ENCODE peak calls at places on chromosome 21, in nine cellular contexts. One of them, this sample, is unnamed.

GRCh38 chr21:34724857-34725195 is 56.0 kb downstream of the CLIC6 start:
- DNase-seq in Right ventricle myocardium superior: no peak
- DNase-seq in EL: no peak
- DNase-seq in mesenchymal stem cell: no peak
- DNase-seq in NCI-H1105: no peak
- DNase-seq in T-helper 2 cell: no peak
- DNase-seq in aorta: no peak
- DNase-seq in fibroblast of villous mesenchyme: no peak
- DNase-seq in CD8-positive, alpha-beta memory T cell: no peak
- DNase-seq in this sample: no peak

GRCh38 chr21:43903451-43904091 is 38.5 kb downstream of the AGPAT3 start:
- DNase-seq in Right ventricle myocardium superior: peak; percentile 73
- DNase-seq in EL: no peak
- DNase-seq in mesenchymal stem cell: no peak
- DNase-seq in NCI-H1105: no peak
- DNase-seq in T-helper 2 cell: no peak
- DNase-seq in aorta: peak; percentile 66
- DNase-seq in fibroblast of villous mesenchyme: peak; percentile 38
- DNase-seq in CD8-positive, alpha-beta memory T cell: no peak
- DNase-seq in this sample: no peak

GRCh38 chr21:8989883-8990325 is 1531.5 kb upstream of the TPTE start:
- DNase-seq in Right ventricle myocardium superior: no peak
- DNase-seq in EL: no peak
- DNase-seq in mesenchymal stem cell: no peak
- DNase-seq in NCI-H1105: no peak
- DNase-seq in T-helper 2 cell: no peak
- DNase-seq in aorta: peak; percentile 81
- DNase-seq in fibroblast of villous mesenchyme: peak; percentile 87
- DNase-seq in CD8-positive, alpha-beta memory T cell: no peak
- DNase-seq in this sample: no peak

GRCh38 chr21:21200103-21200938 is 202.1 kb downstream of the NCAM2 start:
- DNase-seq in Right ventricle myocardium superior: peak; percentile 48
- DNase-seq in EL: peak; percentile 98
- DNase-seq in mesenchymal stem cell: peak; percentile 96
- DNase-seq in NCI-H1105: no peak
- DNase-seq in T-helper 2 cell: no peak
- DNase-seq in aorta: peak; percentile 74
- DNase-seq in fibroblast of villous mesenchyme: peak; percentile 95
- DNase-seq in CD8-positive, alpha-beta memory T cell: no peak
- DNase-seq in this sample: peak; percentile 63

GRCh38 chr21:38303300-38303699 is 46.5 kb downstream of the KCNJ15 start:
- DNase-seq in Right ventricle myocardium superior: peak; percentile 52
- DNase-seq in EL: peak; percentile 91
- DNase-seq in mesenchymal stem cell: peak; percentile 91
- DNase-seq in NCI-H1105: no peak
- DNase-seq in T-helper 2 cell: no peak
- DNase-seq in aorta: peak; percentile 83
- DNase-seq in fibroblast of villous mesenchyme: peak; percentile 96
- DNase-seq in CD8-positive, alpha-beta memory T cell: no peak
- DNase-seq in this sample: no peak

GRCh38 chr21:46392921-46393320 is 65.8 kb upstream of the DIP2A start:
- DNase-seq in Right ventricle myocardium superior: peak; percentile 60
- DNase-seq in EL: peak; percentile 23
- DNase-seq in mesenchymal stem cell: no peak
- DNase-seq in NCI-H1105: no peak
- DNase-seq in T-helper 2 cell: no peak
- DNase-seq in aorta: peak; percentile 90
- DNase-seq in fibroblast of villous mesenchyme: peak; percentile 73
- DNase-seq in CD8-positive, alpha-beta memory T cell: no peak
- DNase-seq in this sample: peak; percentile 37

GRCh38 chr21:17577701-17578100 is 35.0 kb downstream of the BTG3 start:
- DNase-seq in Right ventricle myocardium superior: no peak
- DNase-seq in EL: no peak
- DNase-seq in mesenchymal stem cell: no peak
- DNase-seq in NCI-H1105: no peak
- DNase-seq in T-helper 2 cell: no peak
- DNase-seq in aorta: no peak
- DNase-seq in fibroblast of villous mesenchyme: no peak
- DNase-seq in CD8-positive, alpha-beta memory T cell: no peak
- DNase-seq in this sample: no peak

GRCh38 chr21:46552865-46553379 is 52.0 kb downstream of the S100B start:
- DNase-seq in Right ventricle myocardium superior: no peak
- DNase-seq in EL: no peak
- DNase-seq in mesenchymal stem cell: no peak
- DNase-seq in NCI-H1105: no peak
- DNase-seq in T-helper 2 cell: no peak
- DNase-seq in aorta: no peak
- DNase-seq in fibroblast of villous mesenchyme: no peak
- DNase-seq in CD8-positive, alpha-beta memory T cell: no peak
- DNase-seq in this sample: no peak

GRCh38 chr21:32819702-32820101 is 48.1 kb upstream of the PAXBP1 start:
- DNase-seq in Right ventricle myocardium superior: no peak
- DNase-seq in EL: peak; percentile 65
- DNase-seq in mesenchymal stem cell: no peak
- DNase-seq in NCI-H1105: no peak
- DNase-seq in T-helper 2 cell: no peak
- DNase-seq in aorta: no peak
- DNase-seq in fibroblast of villous mesenchyme: peak; percentile 45
- DNase-seq in CD8-positive, alpha-beta memory T cell: no peak
- DNase-seq in this sample: no peak

GRCh38 chr21:38988211-38989096 is 182.7 kb downstream of the ETS2 start:
- DNase-seq in Right ventricle myocardium superior: no peak
- DNase-seq in EL: no peak
- DNase-seq in mesenchymal stem cell: peak; percentile 14
- DNase-seq in NCI-H1105: no peak
- DNase-seq in T-helper 2 cell: no peak
- DNase-seq in aorta: no peak
- DNase-seq in fibroblast of villous mesenchyme: peak; percentile 80
- DNase-seq in CD8-positive, alpha-beta memory T cell: no peak
- DNase-seq in this sample: no peak

GRCh38 chr21:36557316-36557715 is 77.4 kb upstream of the CLDN14 start:
- DNase-seq in Right ventricle myocardium superior: no peak
- DNase-seq in EL: no peak
- DNase-seq in mesenchymal stem cell: no peak
- DNase-seq in NCI-H1105: no peak
- DNase-seq in T-helper 2 cell: no peak
- DNase-seq in aorta: no peak
- DNase-seq in fibroblast of villous mesenchyme: no peak
- DNase-seq in CD8-positive, alpha-beta memory T cell: no peak
- DNase-seq in this sample: no peak

GRCh38 chr21:41171210-41171609 is 3.2 kb downstream of the BACE2 start:
- DNase-seq in Right ventricle myocardium superior: peak; percentile 53
- DNase-seq in EL: no peak
- DNase-seq in mesenchymal stem cell: no peak
- DNase-seq in NCI-H1105: peak; percentile 64
- DNase-seq in T-helper 2 cell: no peak
- DNase-seq in aorta: peak; percentile 81
- DNase-seq in fibroblast of villous mesenchyme: no peak
- DNase-seq in CD8-positive, alpha-beta memory T cell: no peak
- DNase-seq in this sample: peak; percentile 83